ENCODE peak calls at places on chromosomes 1 and 21, in six cellular contexts. U is Panc1, B is thyroid gland, V is heart right ventricle, Q is psoas muscle, D is osteoblast. M is an unnamed sample. For H3K36me3, the result is how much of the 10 kb centered on the place peaks cover.

GRCh38 chr1:201877877-201878339 is 10.8 kb upstream of the SHISA4 start:
- DNase-seq in B (peak), Q (no peak), D (no peak), U (no peak), V (no peak), M (peak)

GRCh38 chr1:201137579-201138310 is 10.8 kb upstream of the ASCL5 start:
- DNase-seq in Q (peak), U (no peak), V (peak), D (peak), B (peak), M (no peak)

GRCh38 chr1:95437011-95437410 is 203.0 kb downstream of the RWDD3 start:
- DNase-seq in B (no peak), D (no peak), V (no peak), U (no peak), Q (no peak), M (no peak)

GRCh38 chr1:179599623-179600249 is 8.1 kb downstream of the TDRD5 start:
- DNase-seq in U (no peak), V (no peak), B (peak), D (no peak), Q (no peak), M (no peak)

GRCh38 chr1:186681806-186682205 is 1.6 kb upstream of the PTGS2 start:
- DNase-seq in B (no peak), U (no peak), D (peak), V (no peak), Q (no peak), M (no peak)

GRCh38 chr21:44932366-44933181 is 7.3 kb upstream of the SLX9 start:
- DNase-seq in U (no peak), B (no peak), Q (peak), V (peak), D (peak), M (no peak)

GRCh38 chr21:43853851-43854772 is 10.9 kb upstream of the AGPAT3 start:
- DNase-seq in D (peak), Q (no peak), B (no peak), V (no peak), U (no peak), M (no peak)

GRCh38 chr1:15217654-15218053 is 29.4 kb upstream of the FHAD1 start:
- DNase-seq in B (no peak), U (no peak), D (no peak), Q (no peak), V (no peak), M (no peak)

GRCh38 chr1:160127865-160128523 is 12.4 kb downstream of the ATP1A2 start:
- DNase-seq in B (no peak), D (peak), Q (peak), V (no peak), U (no peak), M (no peak)

GRCh38 chr1:205095422-205095821 is 11.2 kb upstream of the TMEM81 start:
- DNase-seq in Q (no peak), V (no peak), B (no peak), U (no peak), D (no peak), M (no peak)
- H3K36me3 ChIP-seq in Q (half or more), V (half or more), B (half or more), U (under half), D (half or more), M (under half)

DNA sequence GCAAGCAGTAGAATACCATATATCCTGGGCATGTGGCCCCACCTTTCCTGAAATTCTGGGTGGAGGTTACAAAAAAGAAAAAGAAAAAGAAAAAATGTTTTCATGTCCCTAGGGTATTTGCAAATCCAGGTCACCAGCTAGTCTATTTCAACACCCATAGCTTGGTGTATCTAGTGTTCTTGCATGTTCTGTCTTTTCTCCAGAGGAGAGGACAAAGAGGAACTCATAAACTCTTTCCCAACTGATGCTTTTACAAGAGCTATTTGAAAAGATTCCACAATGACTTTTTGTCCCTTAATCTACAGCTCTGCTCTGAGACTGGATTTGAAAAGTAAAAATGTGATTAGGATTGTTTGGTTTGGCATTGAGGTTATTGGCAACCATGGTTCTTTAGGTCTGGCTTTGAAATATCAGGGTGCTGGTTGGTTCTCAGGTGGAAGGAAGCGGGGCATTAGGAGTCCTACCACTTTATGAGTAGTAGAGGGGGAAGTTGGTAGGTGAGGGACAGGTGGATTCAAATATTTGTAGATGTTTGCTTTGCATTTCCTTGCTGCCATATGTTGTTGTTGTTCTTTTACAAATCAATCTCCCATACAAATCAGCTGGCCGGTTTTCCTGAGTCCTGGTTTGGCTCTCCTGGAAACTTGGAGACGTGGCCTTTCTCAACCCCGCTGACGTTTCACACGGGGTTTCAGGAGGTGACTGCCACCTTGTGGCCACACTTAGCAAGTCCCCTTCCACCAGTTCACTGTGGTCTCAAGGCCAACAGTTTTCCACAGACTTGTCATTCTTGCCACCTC is 126.7 kb upstream of the KIAA0040 start:
- DNase-seq in V (peak), U (peak), B (peak), Q (peak), D (peak), M (peak)
- H3K36me3 ChIP-seq in V (under half), U (under half), B (under half), Q (under half), D (under half), M (under half)

GRCh38 chr1:43705982-43706597 is 1.2 kb upstream of the ST3GAL3 start:
- DNase-seq in Q (no peak), U (no peak), V (no peak), B (no peak), D (peak), M (no peak)

GRCh38 chr1:43706598-43707190 is 642 bp upstream of the ST3GAL3 start:
- DNase-seq in Q (no peak), D (peak), B (peak), U (no peak), V (no peak), M (no peak)

GRCh38 chr1:43705334-43705733 is 2.0 kb upstream of the ST3GAL3 start:
- DNase-seq in Q (no peak), D (no peak), B (no peak), V (no peak), U (no peak), M (no peak)

GRCh38 chr1:43703836-43704235 is 3.5 kb upstream of the ST3GAL3 start:
- DNase-seq in Q (no peak), B (no peak), U (no peak), V (no peak), D (no peak), M (no peak)

GRCh38 chr1:43704838-43705237 is 2.5 kb upstream of the ST3GAL3 start:
- DNase-seq in B (no peak), D (no peak), Q (peak), V (peak), U (no peak), M (no peak)
- H3K36me3 ChIP-seq in B (under half), D (half or more), Q (half or more), V (half or more), U (under half), M (under half)

GRCh38 chr1:223776826-223777454 is 64.6 kb downstream of the CAPN2 start:
- DNase-seq in Q (no peak), U (no peak), B (no peak), V (no peak), D (no peak), M (no peak)
- H3K36me3 ChIP-seq in Q (half or more), U (under half), B (under half), V (half or more), D (half or more), M (under half)

GRCh38 chr1:225426395-225427248 is 1.2 kb downstream of the LBR start:
- DNase-seq in D (peak), B (peak), Q (peak), U (no peak), V (peak), M (no peak)

GRCh38 chr1:225428066-225428878 is 434 bp upstream of the LBR start:
- DNase-seq in Q (peak), B (peak), D (peak), V (peak), U (no peak), M (peak)

GRCh38 chr1:225428879-225429455 is 1.1 kb upstream of the LBR start:
- DNase-seq in V (no peak), B (no peak), Q (no peak), D (no peak), U (no peak), M (no peak)

GRCh38 chr1:225425211-225425786 is 2.5 kb downstream of the LBR start:
- DNase-seq in U (no peak), V (no peak), B (no peak), D (peak), Q (no peak), M (no peak)

GRCh38 chr1:225427249-225428065 is at the start of gene LBR:
- DNase-seq in D (peak), B (peak), V (peak), Q (peak), U (no peak), M (no peak)
- H3K36me3 ChIP-seq in D (under half), B (under half), V (under half), Q (under half), U (under half), M (under half)

DNA sequence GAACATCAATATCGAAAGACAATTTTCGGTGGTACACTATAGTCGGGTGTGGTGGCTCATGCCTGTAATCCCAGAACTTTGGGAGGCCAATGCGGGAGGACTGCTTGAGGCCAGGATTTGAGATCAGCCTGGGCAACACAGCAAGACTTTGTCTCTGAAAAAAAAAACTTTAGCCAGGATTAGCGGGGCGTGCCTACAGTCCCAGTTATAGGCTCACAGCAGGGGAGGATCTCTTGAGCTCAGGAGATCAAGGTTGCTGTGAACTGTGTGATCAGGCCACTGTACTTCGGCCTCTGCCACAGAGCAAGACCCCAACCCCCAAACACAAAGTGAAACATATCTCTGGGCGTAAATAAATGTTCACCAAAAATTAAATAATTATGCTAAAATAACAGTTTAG is 1.6 kb downstream of the TADA1 start:
- DNase-seq in Q (no peak), D (no peak), U (no peak), V (no peak), B (no peak), M (no peak)
- H3K36me3 ChIP-seq in Q (under half), D (under half), U (under half), V (under half), B (under half), M (under half)

DNA sequence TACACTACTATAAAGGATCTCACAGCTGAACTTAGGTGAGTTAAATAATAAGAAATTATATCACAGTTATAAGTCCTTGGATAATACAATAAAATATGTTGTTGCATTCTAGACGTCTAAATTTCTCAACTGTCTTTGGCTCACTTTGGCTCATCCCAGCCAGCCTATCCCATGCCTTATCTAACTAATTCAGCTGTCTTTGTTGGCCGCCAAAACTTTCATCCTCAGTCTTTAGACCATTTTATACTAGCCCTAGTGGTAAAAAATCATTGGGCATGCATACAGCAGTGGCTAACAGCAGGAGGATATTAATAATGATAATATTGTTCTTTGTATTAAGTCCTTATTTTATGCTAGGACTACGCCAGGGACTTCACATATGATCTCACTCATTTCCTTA is 59.3 kb downstream of the CCDC18 start:
- DNase-seq in V (no peak), U (no peak), Q (no peak), B (no peak), D (no peak), M (no peak)
- H3K36me3 ChIP-seq in V (under half), U (under half), Q (under half), B (under half), D (under half), M (under half)

GRCh38 chr1:19340387-19340937 is 28.3 kb downstream of the SLC66A1 start:
- DNase-seq in U (no peak), D (no peak), Q (no peak), B (no peak), V (no peak), M (no peak)

GRCh38 chr1:19341201-19342076 is 29.3 kb downstream of the SLC66A1 start:
- DNase-seq in D (peak), V (peak), Q (peak), B (peak), U (peak), M (peak)

GRCh38 chr1:19337289-19337688 is 25.2 kb downstream of the SLC66A1 start:
- DNase-seq in Q (no peak), B (no peak), V (no peak), U (no peak), D (no peak), M (no peak)

GRCh38 chr1:19338323-19338762 is 26.2 kb downstream of the SLC66A1 start:
- DNase-seq in B (peak), V (no peak), U (no peak), D (no peak), Q (no peak), M (peak)

GRCh38 chr1:19339199-19339861 is 27.2 kb downstream of the SLC66A1 start:
- DNase-seq in Q (no peak), U (no peak), B (no peak), V (no peak), D (no peak), M (no peak)
- H3K36me3 ChIP-seq in Q (half or more), U (under half), B (under half), V (half or more), D (under half), M (under half)

DNA sequence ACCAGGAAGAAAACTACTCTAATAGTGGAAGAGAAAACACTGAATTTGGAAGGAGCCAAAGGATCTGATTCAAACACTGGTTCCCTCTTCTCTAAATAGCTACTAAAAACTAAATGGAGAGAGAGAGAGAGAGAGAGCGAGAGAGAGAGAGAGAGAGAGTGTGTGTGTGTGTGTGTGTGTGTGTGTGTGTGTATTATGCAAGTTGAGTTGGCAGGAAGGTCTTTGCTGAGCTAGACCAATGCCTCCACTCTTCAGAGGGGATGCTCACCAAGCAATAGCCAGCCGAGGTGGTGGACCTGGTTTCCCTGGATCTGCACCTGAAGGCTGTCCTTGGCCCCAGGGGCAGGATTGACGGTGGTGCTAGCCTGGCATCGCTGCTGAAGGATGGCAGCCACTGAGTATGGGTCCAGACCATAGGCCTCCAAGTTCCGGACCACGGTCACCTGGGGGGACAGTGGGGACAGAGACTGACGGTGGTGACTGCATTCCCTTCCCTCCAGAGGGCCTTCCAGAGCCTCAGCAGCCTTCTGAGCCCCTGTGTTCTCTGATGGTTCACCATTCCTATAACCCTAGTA is 18.8 kb downstream of the EIF2D start:
- DNase-seq in V (no peak), B (no peak), D (no peak), U (no peak), Q (no peak), M (no peak)
- H3K36me3 ChIP-seq in V (half or more), B (under half), D (under half), U (under half), Q (half or more), M (under half)

GRCh38 chr1:74641876-74642275 is 31.7 kb downstream of the ERICH3 start:
- DNase-seq in Q (no peak), U (no peak), B (no peak), D (no peak), V (no peak), M (no peak)
- H3K36me3 ChIP-seq in Q (under half), U (under half), B (under half), D (under half), V (under half), M (under half)

M was measured in breast epithelium.